ENCODE peak calls at places on chromosomes 4 and X, in five cellular contexts. Q is glutamatergic neuron, G is ascending aorta, I is M059J, A is NCI-H524. P is an unnamed sample.
A peak's percentile ranks its signal among the peaks of the same experiment; 100 is the strongest.

GRCh38 chr4:158995963-158996362 is 106.9 kb upstream of the RAPGEF2 start:
- DNase-seq in Q (no peak), G (no peak), I (no peak), A (no peak), P (no peak)

GRCh38 chr4:86961103-86961502 is 26.3 kb downstream of the AFF1 start:
- DNase-seq in Q (no peak), G (no peak), I (no peak), A (no peak), P (no peak)

GRCh38 chrX:51332188-51332942 is at the start of gene NUDT10:
- DNase-seq in Q (peak; percentile 86), G (no peak), I (peak; percentile 12), A (peak; percentile 83), P (no peak)

GRCh38 chr4:6525474-6525873 is 49.5 kb upstream of the MAN2B2 start:
- DNase-seq in Q (no peak), G (no peak), I (no peak), A (no peak), P (no peak)

GRCh38 chrX:20530319-20530979 is 263.7 kb upstream of the RPS6KA3 start:
- DNase-seq in Q (peak; percentile 60), G (no peak), I (peak; percentile 54), A (peak; percentile 47), P (no peak)

GRCh38 chrX:17242470-17242869 is 132.5 kb upstream of the NHS start:
- DNase-seq in Q (peak; percentile 33), G (no peak), I (peak; percentile 50), A (peak; percentile 53), P (peak; percentile 1)

GRCh38 chr4:53128959-53129358 is 236.9 kb downstream of the SCFD2 start:
- DNase-seq in Q (no peak), G (no peak), I (no peak), A (no peak), P (no peak)

GRCh38 chr4:20464381-20464780 is 212.7 kb downstream of the SLIT2 start:
- DNase-seq in Q (no peak), G (no peak), I (peak; percentile 85), A (no peak), P (no peak)

GRCh38 chr4:41294445-41295062 is 37.8 kb downstream of the UCHL1 start:
- DNase-seq in Q (no peak), G (no peak), I (peak; percentile 37), A (no peak), P (no peak)

GRCh38 chrX:1103360-1103759 is 109.1 kb downstream of the CRLF2 start:
- DNase-seq in Q (no peak), G (no peak), I (no peak), A (no peak), P (no peak)

GRCh38 chr4:83629945-83630684 is 94.2 kb downstream of the GPAT3 start:
- DNase-seq in Q (no peak), G (no peak), I (peak; percentile 36), A (no peak), P (no peak)

GRCh38 chr4:79935264-79935663 is 137.8 kb downstream of the ANTXR2 start:
- DNase-seq in Q (no peak), G (no peak), I (no peak), A (no peak), P (no peak)